ENCODE peak calls at places on chromosomes 16 and 17, in four cellular contexts. C is amniotic epithelial cell; F is activated naive CD4-positive, alpha-beta T cell treated with anti-CD3 and anti-CD28 coated beads, Interleukin-2, amount 10 ng/mL, durations not matched to agents 7 days and 5 days; V is T-cell. N is an unnamed sample.
A peak's percentile ranks its signal among the peaks of the same experiment; 100 is the strongest.

GRCh38 chr16:21264226-21265036 is 13.7 kb downstream of the CRYM start:
- DNase-seq in V (no peak), F (no peak), C (no peak), N (no peak)

GRCh38 chr16:4935231-4935855 is 1.6 kb downstream of the PPL start:
- DNase-seq in C (peak; percentile 82), V (no peak), F (no peak), N (no peak)

GRCh38 chr17:61157246-61157887 is 242.3 kb upstream of the TBX2 start:
- DNase-seq in C (peak; percentile 79), F (no peak), V (no peak), N (no peak)

GRCh38 chr17:3482851-3483250 is 7.1 kb downstream of the ASPA start:
- DNase-seq in V (no peak), F (no peak), C (no peak), N (no peak)

GRCh38 chr17:8057691-8058114 is 18.8 kb downstream of the ALOX15B start:
- DNase-seq in F (peak; percentile 52), C (peak; percentile 91), V (peak; percentile 36), N (peak; percentile 51)

GRCh38 chr16:85381738-85382592 is 231.2 kb upstream of the GSE1 start:
- DNase-seq in V (no peak), C (peak; percentile 95), F (no peak), N (no peak)

GRCh38 chr17:72175787-72176515 is 55.1 kb downstream of the SOX9 start:
- DNase-seq in C (no peak), F (no peak), V (no peak), N (no peak)

GRCh38 chr17:66834919-66835454 is at the start of gene CACNG5:
- DNase-seq in C (no peak), V (no peak), F (no peak), N (no peak)

GRCh38 chr16:996672-997071 is 15.1 kb downstream of the SOX8 start:
- DNase-seq in F (no peak), C (no peak), V (no peak), N (no peak)

GRCh38 chr17:35486920-35487727 is 38.6 kb upstream of the SLFN13 start:
- DNase-seq in F (peak; percentile 75), V (peak; percentile 73), C (peak; percentile 81), N (peak; percentile 18)

GRCh38 chr16:46907061-46907774 is 23.1 kb downstream of the GPT2 start:
- DNase-seq in C (no peak), V (no peak), F (no peak), N (no peak)

GRCh38 chr16:30755955-30756780 is 5.7 kb downstream of the CFAP119 start:
- DNase-seq in F (no peak), C (no peak), V (no peak), N (no peak)

GRCh38 chr17:63293310-63293709 is 152.8 kb downstream of the CYB561 start:
- DNase-seq in F (no peak), V (no peak), C (peak; percentile 71), N (no peak)

GRCh38 chr16:49183911-49184310 is 97.7 kb downstream of the CBLN1 start:
- DNase-seq in F (no peak), V (no peak), C (no peak), N (no peak)

GRCh38 chr17:47953945-47954344 is 3.7 kb downstream of the PRR15L start:
- DNase-seq in C (no peak), F (no peak), V (no peak), N (no peak)

GRCh38 chr16:14087590-14088154 is 16.6 kb downstream of the MRTFB start:
- DNase-seq in F (no peak), C (no peak), V (no peak), N (no peak)

GRCh38 chr16:11497329-11497805 is 89.4 kb downstream of the LITAF start:
- DNase-seq in V (peak; percentile 10), C (peak; percentile 48), F (no peak), N (no peak)

GRCh38 chr17:32485261-32485955 is 1.4 kb upstream of the CDK5R1 start:
- DNase-seq in V (no peak), C (no peak), F (no peak), N (no peak)

GRCh38 chr16:89152831-89153700 is 18.5 kb upstream of the CDH15 start:
- DNase-seq in F (peak; percentile 17), V (no peak), C (no peak), N (no peak)

GRCh38 chr17:48483471-48484131 is 47.2 kb downstream of the HOXB1 start:
- DNase-seq in C (peak; percentile 99), F (peak; percentile 59), V (no peak), N (peak; percentile 97)

GRCh38 chr16:30892670-30893069 is 1.2 kb downstream of the BCL7C start:
- DNase-seq in V (no peak), C (no peak), F (no peak), N (no peak)

GRCh38 chr17:74840989-74841666 is 18.6 kb downstream of the GRIN2C start:
- DNase-seq in F (no peak), C (peak; percentile 21), V (no peak), N (no peak)

GRCh38 chr16:64544859-64545258 is 577.0 kb downstream of the CDH11 start:
- DNase-seq in V (no peak), C (no peak), F (no peak), N (no peak)

GRCh38 chr16:86298166-86299131 is 211.9 kb upstream of the FOXF1 start:
- DNase-seq in C (peak; percentile 85), F (no peak), V (no peak), N (no peak)

GRCh38 chr17:37147301-37147812 is 198.6 kb downstream of the AATF start:
- DNase-seq in F (no peak), V (no peak), C (no peak), N (no peak)

GRCh38 chr17:64212122-64212521 is 50.9 kb downstream of the TEX2 start:
- DNase-seq in F (no peak), C (peak; percentile 87), V (no peak), N (peak; percentile 36)

GRCh38 chr16:12228607-12229499 is 252.3 kb downstream of the SNX29 start:
- DNase-seq in V (no peak), F (peak; percentile 43), C (peak; percentile 42), N (peak; percentile 20)

GRCh38 chr16:12063435-12063834 is 86.9 kb downstream of the SNX29 start:
- DNase-seq in C (no peak), V (no peak), F (no peak), N (no peak)

GRCh38 chr17:42159796-42160551 is 5.2 kb upstream of the RAB5C start:
- DNase-seq in F (no peak), C (no peak), V (no peak), N (no peak)

GRCh38 chr16:11278681-11279628 is 2.2 kb downstream of the PRM1 start:
- DNase-seq in F (no peak), C (no peak), V (no peak), N (no peak)

GRCh38 chr16:24731722-24732419 is 2.4 kb downstream of the TNRC6A start:
- DNase-seq in C (no peak), V (no peak), F (no peak), N (no peak)

GRCh38 chr16:84356591-84357116 is 11.7 kb upstream of the ATP2C2 start:
- DNase-seq in C (peak; percentile 7), F (no peak), V (no peak), N (no peak)

GRCh38 chr17:29577778-29578211 is 9.3 kb downstream of the TP53I13 start:
- DNase-seq in C (no peak), F (no peak), V (no peak), N (no peak)

GRCh38 chr16:22092143-22092933 is at the start of gene VWA3A:
- DNase-seq in F (no peak), C (peak; percentile 58), V (no peak), N (peak; percentile 27)

GRCh38 chr17:2700031-2700490 is 11.5 kb downstream of the CLUH start:
- DNase-seq in C (no peak), V (no peak), F (no peak), N (no peak)

GRCh38 chr16:13098536-13098935 is 197.1 kb downstream of the SHISA9 start:
- DNase-seq in V (no peak), C (no peak), F (no peak), N (no peak)

GRCh38 chr17:13311301-13311700 is 290.4 kb downstream of the HS3ST3A1 start:
- DNase-seq in C (peak; percentile 65), F (no peak), V (no peak), N (no peak)

GRCh38 chr16:67807148-67807682 is 526 bp downstream of the TSNAXIP1 start:
- DNase-seq in V (no peak), F (no peak), C (no peak), N (no peak)

GRCh38 chr17:29549169-29549935 is 17.5 kb downstream of the ABHD15 start:
- DNase-seq in F (no peak), V (no peak), C (peak; percentile 23), N (no peak)